ENCODE peak calls at places on chromosome 5, in ten cellular contexts. One of them, this sample, is unnamed.
A peak's percentile ranks its signal among the peaks of the same experiment; 100 is the strongest.

GRCh38 chr5:116778015-116778414 is 203.4 kb upstream of the SEMA6A start:
- DNase-seq in lung: no peak
- DNase-seq in PC-3: no peak
- DNase-seq in epithelial cell of proximal tubule: no peak
- DNase-seq in fibroblast of pulmonary artery: no peak
- DNase-seq in astrocyte of the spinal cord: peak; percentile 18
- DNase-seq in stomach: no peak
- DNase-seq in Peyer's patch: no peak
- DNase-seq in CD8-positive, alpha-beta T cell: no peak
- DNase-seq in dorsolateral prefrontal cortex: peak; percentile 51
- DNase-seq in this sample: peak; percentile 22

GRCh38 chr5:125286266-125286665 is 539.8 kb upstream of the ZNF608 start:
- DNase-seq in fibroblast of pulmonary artery: no peak
- DNase-seq in CD8-positive, alpha-beta T cell: no peak
- DNase-seq in Peyer's patch: no peak
- DNase-seq in dorsolateral prefrontal cortex: no peak
- DNase-seq in PC-3: no peak
- DNase-seq in lung: no peak
- DNase-seq in epithelial cell of proximal tubule: no peak
- DNase-seq in astrocyte of the spinal cord: no peak
- DNase-seq in stomach: no peak
- DNase-seq in this sample: no peak

GRCh38 chr5:65326912-65327311 is 154.8 kb downstream of the ADAMTS6 start:
- DNase-seq in fibroblast of pulmonary artery: peak; percentile 39
- DNase-seq in epithelial cell of proximal tubule: no peak
- DNase-seq in lung: no peak
- DNase-seq in stomach: no peak
- DNase-seq in PC-3: peak; percentile 4
- DNase-seq in astrocyte of the spinal cord: peak; percentile 43
- DNase-seq in Peyer's patch: no peak
- DNase-seq in CD8-positive, alpha-beta T cell: no peak
- DNase-seq in dorsolateral prefrontal cortex: no peak
- DNase-seq in this sample: peak; percentile 64

GRCh38 chr5:44935262-44935661 is 126.5 kb downstream of the MRPS30 start:
- DNase-seq in stomach: no peak
- DNase-seq in dorsolateral prefrontal cortex: no peak
- DNase-seq in CD8-positive, alpha-beta T cell: no peak
- DNase-seq in Peyer's patch: no peak
- DNase-seq in lung: no peak
- DNase-seq in fibroblast of pulmonary artery: no peak
- DNase-seq in epithelial cell of proximal tubule: no peak
- DNase-seq in PC-3: peak; percentile 42
- DNase-seq in astrocyte of the spinal cord: no peak
- DNase-seq in this sample: no peak

GRCh38 chr5:25540628-25541027 is 895.9 kb upstream of the CDH10 start:
- DNase-seq in CD8-positive, alpha-beta T cell: no peak
- DNase-seq in Peyer's patch: no peak
- DNase-seq in lung: no peak
- DNase-seq in astrocyte of the spinal cord: peak; percentile 22
- DNase-seq in stomach: no peak
- DNase-seq in epithelial cell of proximal tubule: no peak
- DNase-seq in PC-3: peak; percentile 79
- DNase-seq in fibroblast of pulmonary artery: no peak
- DNase-seq in dorsolateral prefrontal cortex: no peak
- DNase-seq in this sample: no peak

GRCh38 chr5:95382843-95383242 is 8.3 kb upstream of the FAM81B start:
- DNase-seq in astrocyte of the spinal cord: no peak
- DNase-seq in Peyer's patch: no peak
- DNase-seq in fibroblast of pulmonary artery: no peak
- DNase-seq in epithelial cell of proximal tubule: no peak
- DNase-seq in PC-3: no peak
- DNase-seq in CD8-positive, alpha-beta T cell: no peak
- DNase-seq in dorsolateral prefrontal cortex: no peak
- DNase-seq in stomach: no peak
- DNase-seq in lung: no peak
- DNase-seq in this sample: no peak

GRCh38 chr5:153827407-153827806 is 211.3 kb downstream of the FAM114A2 start:
- DNase-seq in astrocyte of the spinal cord: no peak
- DNase-seq in PC-3: no peak
- DNase-seq in lung: no peak
- DNase-seq in epithelial cell of proximal tubule: no peak
- DNase-seq in stomach: no peak
- DNase-seq in dorsolateral prefrontal cortex: no peak
- DNase-seq in fibroblast of pulmonary artery: no peak
- DNase-seq in CD8-positive, alpha-beta T cell: no peak
- DNase-seq in Peyer's patch: no peak
- DNase-seq in this sample: no peak

GRCh38 chr5:108747111-108748009 is at the start of gene FER:
- DNase-seq in astrocyte of the spinal cord: peak; percentile 82
- DNase-seq in dorsolateral prefrontal cortex: no peak
- DNase-seq in epithelial cell of proximal tubule: peak; percentile 74
- DNase-seq in Peyer's patch: no peak
- DNase-seq in fibroblast of pulmonary artery: peak; percentile 92
- DNase-seq in lung: peak; percentile 45
- DNase-seq in CD8-positive, alpha-beta T cell: peak; percentile 37
- DNase-seq in stomach: no peak
- DNase-seq in PC-3: peak; percentile 93
- DNase-seq in this sample: peak; percentile 83

GRCh38 chr5:133819977-133820471 is 148.4 kb downstream of the C5orf15 start:
- DNase-seq in astrocyte of the spinal cord: peak; percentile 5
- DNase-seq in stomach: no peak
- DNase-seq in dorsolateral prefrontal cortex: no peak
- DNase-seq in epithelial cell of proximal tubule: no peak
- DNase-seq in PC-3: no peak
- DNase-seq in Peyer's patch: no peak
- DNase-seq in lung: no peak
- DNase-seq in fibroblast of pulmonary artery: no peak
- DNase-seq in CD8-positive, alpha-beta T cell: no peak
- DNase-seq in this sample: no peak

GRCh38 chr5:171625646-171626045 is 160.0 kb upstream of the SMIM23 start:
- DNase-seq in fibroblast of pulmonary artery: no peak
- DNase-seq in PC-3: no peak
- DNase-seq in stomach: no peak
- DNase-seq in CD8-positive, alpha-beta T cell: no peak
- DNase-seq in lung: no peak
- DNase-seq in Peyer's patch: no peak
- DNase-seq in epithelial cell of proximal tubule: no peak
- DNase-seq in astrocyte of the spinal cord: no peak
- DNase-seq in dorsolateral prefrontal cortex: no peak
- DNase-seq in this sample: no peak

GRCh38 chr5:127404190-127404589 is 113.2 kb upstream of the PRRC1 start:
- DNase-seq in stomach: no peak
- DNase-seq in fibroblast of pulmonary artery: no peak
- DNase-seq in CD8-positive, alpha-beta T cell: no peak
- DNase-seq in Peyer's patch: no peak
- DNase-seq in astrocyte of the spinal cord: no peak
- DNase-seq in lung: no peak
- DNase-seq in PC-3: no peak
- DNase-seq in epithelial cell of proximal tubule: no peak
- DNase-seq in dorsolateral prefrontal cortex: no peak
- DNase-seq in this sample: no peak
- H3K4me3 ChIP-seq in stomach: no peak overlapping the region
- H3K4me3 ChIP-seq in fibroblast of pulmonary artery: no peak overlapping the region
- H3K4me3 ChIP-seq in CD8-positive, alpha-beta T cell: no peak overlapping the region
- H3K4me3 ChIP-seq in Peyer's patch: no peak overlapping the region
- H3K4me3 ChIP-seq in astrocyte of the spinal cord: no peak overlapping the region
- H3K4me3 ChIP-seq in lung: no peak overlapping the region
- H3K4me3 ChIP-seq in PC-3: no peak overlapping the region
- H3K4me3 ChIP-seq in epithelial cell of proximal tubule: no peak overlapping the region
- H3K4me3 ChIP-seq in dorsolateral prefrontal cortex: no peak overlapping the region
- H3K4me3 ChIP-seq in this sample: no peak overlapping the region

GRCh38 chr5:131635755-131636479 is 888 bp upstream of the RAPGEF6 start:
- DNase-seq in epithelial cell of proximal tubule: peak; percentile 23
- DNase-seq in CD8-positive, alpha-beta T cell: no peak
- DNase-seq in fibroblast of pulmonary artery: peak; percentile 52
- DNase-seq in lung: no peak
- DNase-seq in astrocyte of the spinal cord: no peak
- DNase-seq in Peyer's patch: no peak
- DNase-seq in dorsolateral prefrontal cortex: no peak
- DNase-seq in stomach: no peak
- DNase-seq in PC-3: no peak
- DNase-seq in this sample: peak; percentile 65

GRCh38 chr5:131633830-131634229 is 1.2 kb downstream of the RAPGEF6 start:
- DNase-seq in epithelial cell of proximal tubule: no peak
- DNase-seq in stomach: no peak
- DNase-seq in lung: no peak
- DNase-seq in dorsolateral prefrontal cortex: no peak
- DNase-seq in CD8-positive, alpha-beta T cell: no peak
- DNase-seq in Peyer's patch: no peak
- DNase-seq in astrocyte of the spinal cord: no peak
- DNase-seq in PC-3: no peak
- DNase-seq in fibroblast of pulmonary artery: no peak
- DNase-seq in this sample: no peak

GRCh38 chr5:131637694-131638093 is 2.7 kb upstream of the RAPGEF6 start:
- DNase-seq in epithelial cell of proximal tubule: no peak
- DNase-seq in dorsolateral prefrontal cortex: no peak
- DNase-seq in stomach: no peak
- DNase-seq in astrocyte of the spinal cord: no peak
- DNase-seq in Peyer's patch: no peak
- DNase-seq in CD8-positive, alpha-beta T cell: no peak
- DNase-seq in PC-3: no peak
- DNase-seq in lung: no peak
- DNase-seq in fibroblast of pulmonary artery: no peak
- DNase-seq in this sample: peak; percentile 18

GRCh38 chr5:131634996-131635754 is at the start of gene RAPGEF6:
- DNase-seq in PC-3: peak; percentile 97
- DNase-seq in CD8-positive, alpha-beta T cell: peak; percentile 94
- DNase-seq in Peyer's patch: peak; percentile 97
- DNase-seq in epithelial cell of proximal tubule: peak; percentile 95
- DNase-seq in stomach: peak; percentile 98
- DNase-seq in fibroblast of pulmonary artery: peak; percentile 100
- DNase-seq in astrocyte of the spinal cord: peak; percentile 100
- DNase-seq in lung: peak; percentile 99
- DNase-seq in dorsolateral prefrontal cortex: peak; percentile 97
- DNase-seq in this sample: peak; percentile 100

GRCh38 chr5:131634666-131634995 is 398 bp downstream of the RAPGEF6 start:
- DNase-seq in stomach: peak; percentile 54
- DNase-seq in CD8-positive, alpha-beta T cell: peak; percentile 64
- DNase-seq in dorsolateral prefrontal cortex: no peak
- DNase-seq in lung: no peak
- DNase-seq in fibroblast of pulmonary artery: peak; percentile 50
- DNase-seq in Peyer's patch: no peak
- DNase-seq in astrocyte of the spinal cord: peak; percentile 56
- DNase-seq in PC-3: peak; percentile 45
- DNase-seq in epithelial cell of proximal tubule: no peak
- DNase-seq in this sample: peak; percentile 55
- TF ChIP-seq CTCF in stomach: no peak
- TF ChIP-seq CTCF in CD8-positive, alpha-beta T cell: no peak
- TF ChIP-seq CTCF in dorsolateral prefrontal cortex: no peak
- TF ChIP-seq CTCF in lung: no peak
- TF ChIP-seq CTCF in fibroblast of pulmonary artery: no peak
- TF ChIP-seq CTCF in Peyer's patch: peak; percentile 17
- TF ChIP-seq CTCF in astrocyte of the spinal cord: no peak
- TF ChIP-seq CTCF in PC-3: no peak
- TF ChIP-seq CTCF in epithelial cell of proximal tubule: peak; percentile 12
- TF ChIP-seq CTCF in this sample: peak; percentile 7

GRCh38 chr5:142969624-142970439 is 199.7 kb downstream of the ARHGAP26 start:
- DNase-seq in epithelial cell of proximal tubule: no peak
- DNase-seq in dorsolateral prefrontal cortex: no peak
- DNase-seq in CD8-positive, alpha-beta T cell: no peak
- DNase-seq in fibroblast of pulmonary artery: no peak
- DNase-seq in astrocyte of the spinal cord: no peak
- DNase-seq in lung: no peak
- DNase-seq in PC-3: no peak
- DNase-seq in stomach: no peak
- DNase-seq in Peyer's patch: no peak
- DNase-seq in this sample: peak; percentile 12

GRCh38 chr5:142972064-142972463 is 201.9 kb downstream of the ARHGAP26 start:
- DNase-seq in stomach: no peak
- DNase-seq in lung: no peak
- DNase-seq in Peyer's patch: no peak
- DNase-seq in PC-3: no peak
- DNase-seq in fibroblast of pulmonary artery: no peak
- DNase-seq in astrocyte of the spinal cord: no peak
- DNase-seq in dorsolateral prefrontal cortex: no peak
- DNase-seq in epithelial cell of proximal tubule: no peak
- DNase-seq in CD8-positive, alpha-beta T cell: no peak
- DNase-seq in this sample: no peak

GRCh38 chr5:142970440-142970788 is 200.2 kb downstream of the ARHGAP26 start:
- DNase-seq in fibroblast of pulmonary artery: no peak
- DNase-seq in astrocyte of the spinal cord: no peak
- DNase-seq in stomach: no peak
- DNase-seq in lung: no peak
- DNase-seq in Peyer's patch: no peak
- DNase-seq in PC-3: no peak
- DNase-seq in epithelial cell of proximal tubule: no peak
- DNase-seq in CD8-positive, alpha-beta T cell: no peak
- DNase-seq in dorsolateral prefrontal cortex: no peak
- DNase-seq in this sample: no peak

GRCh38 chr5:142969186-142969585 is 199.0 kb downstream of the ARHGAP26 start:
- DNase-seq in fibroblast of pulmonary artery: no peak
- DNase-seq in Peyer's patch: no peak
- DNase-seq in lung: no peak
- DNase-seq in dorsolateral prefrontal cortex: no peak
- DNase-seq in CD8-positive, alpha-beta T cell: no peak
- DNase-seq in astrocyte of the spinal cord: no peak
- DNase-seq in PC-3: no peak
- DNase-seq in stomach: no peak
- DNase-seq in epithelial cell of proximal tubule: no peak
- DNase-seq in this sample: no peak

GRCh38 chr5:142971296-142972013 is 201.3 kb downstream of the ARHGAP26 start:
- DNase-seq in lung: no peak
- DNase-seq in astrocyte of the spinal cord: no peak
- DNase-seq in Peyer's patch: no peak
- DNase-seq in epithelial cell of proximal tubule: no peak
- DNase-seq in fibroblast of pulmonary artery: no peak
- DNase-seq in stomach: no peak
- DNase-seq in dorsolateral prefrontal cortex: no peak
- DNase-seq in CD8-positive, alpha-beta T cell: no peak
- DNase-seq in PC-3: no peak
- DNase-seq in this sample: no peak
- H3K4me3 ChIP-seq in lung: no peak overlapping the region
- H3K4me3 ChIP-seq in astrocyte of the spinal cord: no peak overlapping the region
- H3K4me3 ChIP-seq in Peyer's patch: no peak overlapping the region
- H3K4me3 ChIP-seq in epithelial cell of proximal tubule: no peak overlapping the region
- H3K4me3 ChIP-seq in fibroblast of pulmonary artery: no peak overlapping the region
- H3K4me3 ChIP-seq in stomach: no peak overlapping the region
- H3K4me3 ChIP-seq in dorsolateral prefrontal cortex: no peak overlapping the region
- H3K4me3 ChIP-seq in CD8-positive, alpha-beta T cell: no peak overlapping the region
- H3K4me3 ChIP-seq in PC-3: no peak overlapping the region
- H3K4me3 ChIP-seq in this sample: no peak overlapping the region

DNA sequence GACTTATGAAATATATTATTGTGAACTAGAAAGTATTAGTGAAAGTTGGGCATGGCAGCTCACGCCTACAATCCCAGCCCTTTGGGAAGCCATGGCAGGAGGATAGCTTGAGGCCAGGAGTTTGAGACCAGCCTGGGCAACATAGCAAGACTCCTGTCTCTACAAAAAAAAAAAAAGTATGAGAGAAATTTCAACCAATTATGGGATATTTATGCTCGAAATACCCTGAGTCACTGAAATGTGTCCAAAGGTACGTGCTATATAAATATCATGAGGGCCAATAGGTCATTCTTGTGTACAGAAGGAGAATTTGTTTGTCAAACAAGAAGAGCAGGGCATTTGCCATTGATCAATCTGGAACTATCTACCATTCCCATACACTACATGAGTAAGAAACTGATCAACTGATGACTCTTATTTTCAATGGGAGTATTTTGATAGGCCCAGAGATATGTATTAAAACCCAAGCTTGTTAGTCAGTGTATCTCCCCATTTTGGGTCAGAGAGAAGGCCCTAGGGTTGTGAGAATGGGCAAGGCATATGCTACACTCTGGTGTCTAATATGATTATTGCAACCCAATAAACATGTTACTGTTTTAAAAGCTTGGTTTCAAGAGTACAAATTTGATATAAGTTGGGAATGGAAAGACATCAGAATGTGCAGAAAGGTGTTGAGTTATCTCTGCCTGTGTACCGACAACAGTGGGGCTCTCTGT is 21.7 kb upstream of the HOMER1 start:
- DNase-seq in dorsolateral prefrontal cortex: no peak
- DNase-seq in CD8-positive, alpha-beta T cell: no peak
- DNase-seq in lung: no peak
- DNase-seq in PC-3: peak; percentile 32
- DNase-seq in Peyer's patch: no peak
- DNase-seq in stomach: no peak
- DNase-seq in epithelial cell of proximal tubule: no peak
- DNase-seq in fibroblast of pulmonary artery: no peak
- DNase-seq in astrocyte of the spinal cord: no peak
- DNase-seq in this sample: peak; percentile 26
- TF ChIP-seq CTCF in dorsolateral prefrontal cortex: no peak
- TF ChIP-seq CTCF in CD8-positive, alpha-beta T cell: peak; percentile 28
- TF ChIP-seq CTCF in lung: no peak
- TF ChIP-seq CTCF in PC-3: peak; percentile 41
- TF ChIP-seq CTCF in Peyer's patch: no peak
- TF ChIP-seq CTCF in stomach: no peak
- TF ChIP-seq CTCF in epithelial cell of proximal tubule: peak; percentile 35
- TF ChIP-seq CTCF in fibroblast of pulmonary artery: no peak
- TF ChIP-seq CTCF in astrocyte of the spinal cord: no peak
- TF ChIP-seq CTCF in this sample: peak; percentile 41

This sample was measured in choroid plexus epithelial cell.